ENCODE peak calls at places on chromosomes 5 and 9, in eight cellular contexts. C, P, Q, F, W, D, M and Y are unnamed samples.

GRCh38 chr5:135308752-135309151 is 90.3 kb downstream of the MACROH2A1 start:
- DNase-seq in M (no peak), F (no peak), P (no peak), Q (no peak), W (no peak), D (no peak), C (peak), Y (no peak)

GRCh38 chr5:989961-990530 is 18.6 kb upstream of the NKD2 start:
- DNase-seq in P (no peak), D (peak), M (peak), C (no peak), F (peak), W (no peak), Q (peak), Y (no peak)

GRCh38 chr5:90408571-90409317 is 812 bp downstream of the CETN3 start:
- DNase-seq in M (no peak), D (no peak), P (no peak), F (no peak), W (no peak), C (no peak), Q (peak), Y (peak)

GRCh38 chr5:72133212-72133990 is 26.1 kb downstream of the MAP1B start:
- DNase-seq in M (no peak), C (no peak), P (no peak), Q (no peak), D (no peak), W (no peak), F (no peak), Y (no peak)

GRCh38 chr5:72441861-72442540 is 65.2 kb downstream of the ZNF366 start:
- DNase-seq in D (no peak), Q (no peak), C (peak), P (no peak), M (no peak), F (no peak), W (no peak), Y (no peak)

GRCh38 chr9:128145536-128145935 is 3.7 kb upstream of the LCN2 start:
- DNase-seq in F (no peak), C (no peak), D (no peak), M (no peak), W (no peak), P (no peak), Q (no peak), Y (no peak)

GRCh38 chr9:69785757-69786156 is 25.9 kb upstream of the PTAR1 start:
- DNase-seq in C (no peak), F (no peak), P (no peak), M (no peak), W (peak), Q (peak), D (no peak), Y (no peak)

GRCh38 chr5:86807046-86807712 is 189.4 kb downstream of the COX7C start:
- DNase-seq in D (no peak), F (no peak), P (no peak), W (no peak), Q (no peak), M (no peak), C (peak), Y (no peak)

GRCh38 chr9:110578896-110579752 is at the start of gene SVEP1:
- DNase-seq in P (no peak), M (no peak), C (no peak), Q (peak), F (peak), W (no peak), D (peak), Y (no peak)

GRCh38 chr5:171483453-171484177 is 64.2 kb downstream of the FGF18 start:
- DNase-seq in Q (peak), D (peak), M (peak), W (no peak), F (peak), P (no peak), C (no peak), Y (no peak)

GRCh38 chr5:149015561-149015960 is 47.3 kb downstream of the SH3TC2 start:
- DNase-seq in D (no peak), W (no peak), M (no peak), C (no peak), Q (no peak), F (no peak), P (no peak), Y (no peak)

GRCh38 chr5:78376315-78376714 is 15.9 kb downstream of the SCAMP1 start:
- DNase-seq in M (no peak), D (no peak), P (no peak), W (no peak), F (no peak), Q (no peak), C (no peak), Y (no peak)

GRCh38 chr5:15524712-15525111 is 24.7 kb downstream of the FBXL7 start:
- DNase-seq in P (no peak), F (no peak), M (no peak), D (no peak), Q (no peak), C (no peak), W (no peak), Y (no peak)

GRCh38 chr5:72517961-72518690 is 10.9 kb upstream of the ZNF366 start:
- DNase-seq in W (no peak), Q (no peak), D (peak), P (no peak), F (peak), M (peak), C (no peak), Y (no peak)

GRCh38 chr9:137018761-137019559 is 9.1 kb downstream of the ABCA2 start:
- DNase-seq in Q (no peak), D (no peak), W (no peak), C (no peak), F (no peak), P (no peak), M (no peak), Y (no peak)

GRCh38 chr9:92100237-92100911 is 14.8 kb downstream of the SPTLC1 start:
- DNase-seq in M (no peak), C (peak), W (no peak), D (no peak), Q (no peak), F (peak), P (no peak), Y (no peak)

GRCh38 chr9:123487944-123488343 is 131.9 kb downstream of the CRB2 start:
- DNase-seq in F (no peak), P (no peak), Q (no peak), D (no peak), C (no peak), M (no peak), W (no peak), Y (no peak)

GRCh38 chr9:132662152-132662945 is 7.4 kb downstream of the DDX31 start:
- DNase-seq in Q (no peak), W (no peak), F (no peak), P (no peak), C (no peak), D (no peak), M (no peak), Y (no peak)

GRCh38 chr5:160097981-160098380 is 21.3 kb downstream of the PWWP2A start:
- DNase-seq in Q (no peak), W (no peak), M (no peak), C (no peak), P (no peak), F (no peak), D (no peak), Y (no peak)

GRCh38 chr5:132491368-132492364 is 1.1 kb upstream of the IRF1 start:
- DNase-seq in Q (peak), M (peak), D (peak), F (peak), P (no peak), W (peak), C (no peak), Y (no peak)

GRCh38 chr5:31119938-31120641 is 73.4 kb upstream of the CDH6 start:
- DNase-seq in M (no peak), C (no peak), D (no peak), F (no peak), W (no peak), P (no peak), Q (no peak), Y (no peak)

GRCh38 chr5:139658501-139658927 is 10.4 kb downstream of the CXXC5 start:
- DNase-seq in Q (peak), M (no peak), F (no peak), C (no peak), W (no peak), P (no peak), D (peak), Y (no peak)

GRCh38 chr5:96816430-96816939 is 8.7 kb upstream of the ERAP1 start:
- DNase-seq in C (peak), D (no peak), W (peak), M (peak), F (no peak), P (peak), Q (no peak), Y (peak)